ENCODE peak calls at places on chromosomes 6 and 20, in nine cellular contexts. One of them, this sample, is unnamed.

GRCh38 chr20:37676440-37676839 is 17.4 kb upstream of the CTNNBL1 start:
- DNase-seq in lower lobe of right lung: no peak
- DNase-seq in Peyer's patch: no peak
- DNase-seq in astrocyte of the spinal cord: no peak
- DNase-seq in left ventricle myocardium inferior: no peak
- DNase-seq in cardiac muscle cell: no peak
- DNase-seq in heart right ventricle: no peak
- DNase-seq in A549: no peak
- DNase-seq in AG04450: no peak
- DNase-seq in this sample: no peak

GRCh38 chr6:94190030-94190429 is 770.7 kb upstream of the EPHA7 start:
- DNase-seq in lower lobe of right lung: no peak
- DNase-seq in Peyer's patch: no peak
- DNase-seq in astrocyte of the spinal cord: no peak
- DNase-seq in left ventricle myocardium inferior: no peak
- DNase-seq in cardiac muscle cell: no peak
- DNase-seq in heart right ventricle: no peak
- DNase-seq in A549: no peak
- DNase-seq in AG04450: no peak
- DNase-seq in this sample: no peak

GRCh38 chr6:43639984-43640800 is 4.6 kb downstream of the MAD2L1BP start:
- DNase-seq in lower lobe of right lung: no peak
- DNase-seq in Peyer's patch: no peak
- DNase-seq in astrocyte of the spinal cord: no peak
- DNase-seq in left ventricle myocardium inferior: no peak
- DNase-seq in cardiac muscle cell: no peak
- DNase-seq in heart right ventricle: no peak
- DNase-seq in A549: no peak
- DNase-seq in AG04450: no peak
- DNase-seq in this sample: no peak

GRCh38 chr6:168095741-168096250 is 16.8 kb upstream of the FRMD1 start:
- DNase-seq in lower lobe of right lung: peak
- DNase-seq in Peyer's patch: peak
- DNase-seq in astrocyte of the spinal cord: no peak
- DNase-seq in left ventricle myocardium inferior: peak
- DNase-seq in cardiac muscle cell: no peak
- DNase-seq in heart right ventricle: no peak
- DNase-seq in A549: no peak
- DNase-seq in AG04450: no peak
- DNase-seq in this sample: no peak

GRCh38 chr6:104682722-104683643 is 176.7 kb downstream of the HACE1 start:
- DNase-seq in lower lobe of right lung: peak
- DNase-seq in Peyer's patch: peak
- DNase-seq in astrocyte of the spinal cord: peak
- DNase-seq in left ventricle myocardium inferior: peak
- DNase-seq in cardiac muscle cell: peak
- DNase-seq in heart right ventricle: peak
- DNase-seq in A549: peak
- DNase-seq in AG04450: peak
- DNase-seq in this sample: peak

GRCh38 chr6:52560462-52560861 is 16.4 kb downstream of the TRAM2 start:
- DNase-seq in lower lobe of right lung: no peak
- DNase-seq in Peyer's patch: no peak
- DNase-seq in astrocyte of the spinal cord: no peak
- DNase-seq in left ventricle myocardium inferior: no peak
- DNase-seq in cardiac muscle cell: no peak
- DNase-seq in heart right ventricle: no peak
- DNase-seq in A549: no peak
- DNase-seq in AG04450: no peak
- DNase-seq in this sample: no peak

GRCh38 chr6:50976907-50977306 is 158.2 kb downstream of the TFAP2B start:
- DNase-seq in lower lobe of right lung: no peak
- DNase-seq in Peyer's patch: no peak
- DNase-seq in astrocyte of the spinal cord: no peak
- DNase-seq in left ventricle myocardium inferior: no peak
- DNase-seq in cardiac muscle cell: no peak
- DNase-seq in heart right ventricle: no peak
- DNase-seq in A549: no peak
- DNase-seq in AG04450: no peak
- DNase-seq in this sample: no peak

GRCh38 chr6:79608334-79609224 is 22.6 kb upstream of the SH3BGRL2 start:
- DNase-seq in lower lobe of right lung: no peak
- DNase-seq in Peyer's patch: no peak
- DNase-seq in astrocyte of the spinal cord: no peak
- DNase-seq in left ventricle myocardium inferior: no peak
- DNase-seq in cardiac muscle cell: no peak
- DNase-seq in heart right ventricle: no peak
- DNase-seq in A549: peak
- DNase-seq in AG04450: no peak
- DNase-seq in this sample: no peak

GRCh38 chr20:44471481-44471882 is 4.2 kb upstream of the TTPAL start:
- DNase-seq in lower lobe of right lung: no peak
- DNase-seq in Peyer's patch: no peak
- DNase-seq in astrocyte of the spinal cord: peak
- DNase-seq in left ventricle myocardium inferior: no peak
- DNase-seq in cardiac muscle cell: peak
- DNase-seq in heart right ventricle: no peak
- DNase-seq in A549: peak
- DNase-seq in AG04450: no peak
- DNase-seq in this sample: no peak

GRCh38 chr6:108200631-108201030 is 34.8 kb downstream of the NR2E1 start:
- DNase-seq in lower lobe of right lung: no peak
- DNase-seq in Peyer's patch: no peak
- DNase-seq in astrocyte of the spinal cord: peak
- DNase-seq in left ventricle myocardium inferior: no peak
- DNase-seq in cardiac muscle cell: no peak
- DNase-seq in heart right ventricle: no peak
- DNase-seq in A549: peak
- DNase-seq in AG04450: no peak
- DNase-seq in this sample: no peak

GRCh38 chr6:166626177-166627038 is 643 bp downstream of the RPS6KA2 start:
- DNase-seq in lower lobe of right lung: peak
- DNase-seq in Peyer's patch: peak
- DNase-seq in astrocyte of the spinal cord: peak
- DNase-seq in left ventricle myocardium inferior: no peak
- DNase-seq in cardiac muscle cell: peak
- DNase-seq in heart right ventricle: no peak
- DNase-seq in A549: no peak
- DNase-seq in AG04450: no peak
- DNase-seq in this sample: no peak

GRCh38 chr6:157635388-157636244 is 187.4 kb upstream of the SNX9 start:
- DNase-seq in lower lobe of right lung: no peak
- DNase-seq in Peyer's patch: no peak
- DNase-seq in astrocyte of the spinal cord: no peak
- DNase-seq in left ventricle myocardium inferior: no peak
- DNase-seq in cardiac muscle cell: no peak
- DNase-seq in heart right ventricle: no peak
- DNase-seq in A549: no peak
- DNase-seq in AG04450: no peak
- DNase-seq in this sample: no peak

GRCh38 chr6:14452567-14453527 is 335.3 kb downstream of the CD83 start:
- DNase-seq in lower lobe of right lung: no peak
- DNase-seq in Peyer's patch: no peak
- DNase-seq in astrocyte of the spinal cord: no peak
- DNase-seq in left ventricle myocardium inferior: no peak
- DNase-seq in cardiac muscle cell: no peak
- DNase-seq in heart right ventricle: no peak
- DNase-seq in A549: no peak
- DNase-seq in AG04450: no peak
- DNase-seq in this sample: no peak

GRCh38 chr20:54151511-54152226 is 22.1 kb downstream of the CYP24A1 start:
- DNase-seq in lower lobe of right lung: no peak
- DNase-seq in Peyer's patch: no peak
- DNase-seq in astrocyte of the spinal cord: no peak
- DNase-seq in left ventricle myocardium inferior: no peak
- DNase-seq in cardiac muscle cell: no peak
- DNase-seq in heart right ventricle: no peak
- DNase-seq in A549: peak
- DNase-seq in AG04450: no peak
- DNase-seq in this sample: no peak

GRCh38 chr6:81752084-81752968 is at the start of gene TENT5A:
- DNase-seq in lower lobe of right lung: peak
- DNase-seq in Peyer's patch: peak
- DNase-seq in astrocyte of the spinal cord: peak
- DNase-seq in left ventricle myocardium inferior: peak
- DNase-seq in cardiac muscle cell: peak
- DNase-seq in heart right ventricle: peak
- DNase-seq in A549: peak
- DNase-seq in AG04450: peak
- DNase-seq in this sample: peak
- TF ChIP-seq CTCF in lower lobe of right lung: no peak
- TF ChIP-seq CTCF in Peyer's patch: no peak
- TF ChIP-seq CTCF in astrocyte of the spinal cord: no peak
- TF ChIP-seq CTCF in left ventricle myocardium inferior: peak
- TF ChIP-seq CTCF in cardiac muscle cell: no peak
- TF ChIP-seq CTCF in heart right ventricle: peak
- TF ChIP-seq CTCF in A549: no peak
- TF ChIP-seq CTCF in AG04450: no peak
- TF ChIP-seq CTCF in this sample: peak

GRCh38 chr6:160177220-160177619 is 55.6 kb downstream of the SLC22A1 start:
- DNase-seq in lower lobe of right lung: no peak
- DNase-seq in Peyer's patch: no peak
- DNase-seq in astrocyte of the spinal cord: no peak
- DNase-seq in left ventricle myocardium inferior: no peak
- DNase-seq in cardiac muscle cell: no peak
- DNase-seq in heart right ventricle: no peak
- DNase-seq in A549: peak
- DNase-seq in AG04450: no peak
- DNase-seq in this sample: no peak
- TF ChIP-seq CTCF in lower lobe of right lung: no peak
- TF ChIP-seq CTCF in Peyer's patch: no peak
- TF ChIP-seq CTCF in astrocyte of the spinal cord: no peak
- TF ChIP-seq CTCF in left ventricle myocardium inferior: no peak
- TF ChIP-seq CTCF in cardiac muscle cell: no peak
- TF ChIP-seq CTCF in heart right ventricle: no peak
- TF ChIP-seq CTCF in A549: no peak
- TF ChIP-seq CTCF in AG04450: no peak
- TF ChIP-seq CTCF in this sample: no peak

DNA sequence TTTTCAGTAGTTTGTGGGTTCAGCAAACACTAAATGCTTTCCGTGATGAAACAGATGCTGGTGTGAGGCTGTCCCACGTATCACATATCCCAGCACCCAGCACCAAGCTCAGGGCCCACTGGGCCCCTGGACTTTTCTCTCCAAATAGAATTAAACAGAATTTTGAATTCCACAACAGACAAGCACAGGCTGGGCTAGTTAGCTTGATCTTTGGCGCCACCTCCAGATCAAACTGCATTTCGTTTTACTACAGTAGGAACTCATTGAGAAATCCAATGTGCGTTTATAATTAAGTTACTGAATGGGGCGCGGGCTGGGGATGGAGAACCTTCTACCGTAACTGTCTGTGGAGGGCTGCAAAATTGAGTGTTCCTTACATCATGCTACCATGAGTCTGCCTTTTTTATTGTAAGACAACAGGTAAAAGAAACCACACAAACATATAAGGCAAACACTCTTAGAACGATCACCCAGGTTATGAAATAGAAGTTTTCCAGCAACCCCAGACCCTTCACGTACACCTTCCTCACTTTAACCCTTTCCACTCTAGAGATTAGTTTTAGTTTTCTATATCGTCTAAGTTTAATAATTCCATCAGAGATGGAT is 107.8 kb downstream of the ZFP64 start:
- DNase-seq in lower lobe of right lung: no peak
- DNase-seq in Peyer's patch: no peak
- DNase-seq in astrocyte of the spinal cord: peak
- DNase-seq in left ventricle myocardium inferior: no peak
- DNase-seq in cardiac muscle cell: peak
- DNase-seq in heart right ventricle: peak
- DNase-seq in A549: peak
- DNase-seq in AG04450: peak
- DNase-seq in this sample: peak
- TF ChIP-seq CTCF in lower lobe of right lung: peak
- TF ChIP-seq CTCF in Peyer's patch: no peak
- TF ChIP-seq CTCF in astrocyte of the spinal cord: peak
- TF ChIP-seq CTCF in left ventricle myocardium inferior: peak
- TF ChIP-seq CTCF in cardiac muscle cell: peak
- TF ChIP-seq CTCF in heart right ventricle: peak
- TF ChIP-seq CTCF in A549: peak
- TF ChIP-seq CTCF in AG04450: peak
- TF ChIP-seq CTCF in this sample: peak

GRCh38 chr6:15623282-15624116 is 39.3 kb downstream of the DTNBP1 start:
- DNase-seq in lower lobe of right lung: no peak
- DNase-seq in Peyer's patch: no peak
- DNase-seq in astrocyte of the spinal cord: peak
- DNase-seq in left ventricle myocardium inferior: no peak
- DNase-seq in cardiac muscle cell: peak
- DNase-seq in heart right ventricle: no peak
- DNase-seq in A549: no peak
- DNase-seq in AG04450: no peak
- DNase-seq in this sample: no peak
- TF ChIP-seq CTCF in lower lobe of right lung: peak
- TF ChIP-seq CTCF in Peyer's patch: peak
- TF ChIP-seq CTCF in astrocyte of the spinal cord: peak
- TF ChIP-seq CTCF in left ventricle myocardium inferior: peak
- TF ChIP-seq CTCF in cardiac muscle cell: peak
- TF ChIP-seq CTCF in heart right ventricle: peak
- TF ChIP-seq CTCF in A549: peak
- TF ChIP-seq CTCF in AG04450: peak
- TF ChIP-seq CTCF in this sample: peak

DNA sequence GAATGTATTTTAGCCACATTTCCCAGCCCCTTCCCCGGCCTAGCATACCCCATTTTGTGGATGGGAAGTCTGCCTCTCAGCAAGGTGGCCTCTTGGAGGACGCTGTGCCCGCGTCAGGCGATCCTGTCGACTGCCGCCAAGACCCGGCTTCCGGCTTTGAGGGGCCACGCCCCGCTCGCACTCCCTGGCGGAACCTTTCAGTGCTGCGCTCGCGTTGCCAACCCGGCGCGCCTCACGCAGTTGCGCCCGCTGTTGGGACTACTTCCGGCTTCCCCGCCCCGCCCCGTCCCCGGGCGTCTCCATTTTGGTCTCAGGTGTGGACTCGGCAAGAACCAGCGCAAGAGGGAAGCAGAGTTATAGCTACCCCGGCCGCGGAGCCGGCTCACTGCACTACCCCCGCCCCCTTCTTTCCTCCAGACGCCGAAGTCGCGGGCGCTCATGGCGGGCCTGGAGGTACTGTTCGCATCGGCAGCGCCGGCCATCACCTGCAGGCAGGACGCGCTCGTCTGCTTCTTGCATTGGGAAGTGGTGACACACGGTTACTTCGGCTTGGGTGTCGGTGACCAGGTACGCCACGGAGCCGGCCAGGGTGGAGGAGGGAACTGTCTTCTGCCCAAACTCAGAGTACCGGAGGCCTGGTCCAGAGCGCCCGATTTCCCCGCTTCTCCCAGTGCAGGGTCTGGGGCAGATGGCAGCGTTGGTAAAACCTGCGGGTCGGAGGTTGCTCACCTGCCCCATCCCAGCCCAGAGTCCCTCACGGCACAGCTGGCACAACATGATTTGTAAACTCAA is at the start of gene PSMF1:
- DNase-seq in lower lobe of right lung: peak
- DNase-seq in Peyer's patch: peak
- DNase-seq in astrocyte of the spinal cord: peak
- DNase-seq in left ventricle myocardium inferior: peak
- DNase-seq in cardiac muscle cell: peak
- DNase-seq in heart right ventricle: peak
- DNase-seq in A549: peak
- DNase-seq in AG04450: peak
- DNase-seq in this sample: peak
- TF ChIP-seq CTCF in lower lobe of right lung: no peak
- TF ChIP-seq CTCF in Peyer's patch: no peak
- TF ChIP-seq CTCF in astrocyte of the spinal cord: no peak
- TF ChIP-seq CTCF in left ventricle myocardium inferior: peak
- TF ChIP-seq CTCF in cardiac muscle cell: no peak
- TF ChIP-seq CTCF in heart right ventricle: peak
- TF ChIP-seq CTCF in A549: no peak
- TF ChIP-seq CTCF in AG04450: peak
- TF ChIP-seq CTCF in this sample: no peak